ENCODE peak calls at places on chromosomes 11 and 22, in six cellular contexts. U is astrocyte of the spinal cord, K is type B pancreatic cell, R is Ammon's horn, G is Daoy, Z is GM03348. N is an unnamed sample.

GRCh38 chr11:122101625-122102291 is 14.3 kb downstream of the BLID start:
- DNase-seq in U (peak), K (peak), R (peak), G (peak), Z (peak), N (peak)

GRCh38 chr11:57216463-57216862 is 20.6 kb downstream of the APLNR start:
- DNase-seq in U (no peak), K (no peak), R (no peak), G (no peak), Z (no peak), N (peak)

GRCh38 chr11:120911943-120912342 is 112.0 kb upstream of the TBCEL start:
- DNase-seq in U (no peak), K (no peak), R (no peak), G (no peak), Z (no peak), N (no peak)

GRCh38 chr11:59944761-59945160 is 6.5 kb downstream of the OOSP1 start:
- DNase-seq in U (no peak), K (no peak), R (peak), G (no peak), Z (no peak), N (no peak)

GRCh38 chr11:5200582-5200981 is at the start of gene OR51V1:
- DNase-seq in U (no peak), K (no peak), R (no peak), G (no peak), Z (no peak), N (no peak)

GRCh38 chr22:44369241-44369652 is 56.5 kb upstream of the SHISAL1 start:
- DNase-seq in U (no peak), K (no peak), R (no peak), G (no peak), Z (no peak), N (no peak)

GRCh38 chr11:117187428-117187798 is 8.9 kb downstream of the SIDT2 start:
- DNase-seq in U (no peak), K (peak), R (no peak), G (no peak), Z (no peak), N (no peak)

GRCh38 chr22:37162221-37163095 is 12.7 kb upstream of the IL2RB start:
- DNase-seq in U (peak), K (no peak), R (no peak), G (no peak), Z (no peak), N (no peak)

GRCh38 chr22:23781065-23781464 is 5.7 kb upstream of the SMARCB1 start:
- DNase-seq in U (no peak), K (no peak), R (peak), G (no peak), Z (no peak), N (no peak)

GRCh38 chr11:65524747-65525658 is at the start of gene SCYL1:
- DNase-seq in U (peak), K (peak), R (peak), G (peak), Z (peak), N (peak)

GRCh38 chr11:66676931-66677598 is 622 bp downstream of the RBM4B start:
- DNase-seq in U (no peak), K (no peak), R (no peak), G (no peak), Z (no peak), N (peak)

GRCh38 chr11:2882681-2883110 is 2.9 kb downstream of the CDKN1C start:
- DNase-seq in U (no peak), K (no peak), R (no peak), G (no peak), Z (no peak), N (no peak)

GRCh38 chr11:15965562-15966250 is 390.6 kb downstream of the SOX6 start:
- DNase-seq in U (no peak), K (no peak), R (no peak), G (no peak), Z (no peak), N (no peak)

GRCh38 chr22:46122511-46122971 is 27.8 kb upstream of the PPARA start:
- DNase-seq in U (no peak), K (no peak), R (peak), G (peak), Z (peak), N (peak)

GRCh38 chr22:28017558-28017820 is 98.4 kb upstream of the PITPNB start:
- DNase-seq in U (no peak), K (no peak), R (no peak), G (no peak), Z (no peak), N (no peak)

GRCh38 chr11:134098566-134099184 is 29.8 kb downstream of the JAM3 start:
- DNase-seq in U (no peak), K (no peak), R (no peak), G (no peak), Z (no peak), N (no peak)

GRCh38 chr11:66476841-66477251 is 3.4 kb upstream of the DPP3 start:
- DNase-seq in U (no peak), K (no peak), R (no peak), G (no peak), Z (no peak), N (no peak)

GRCh38 chr11:12859872-12860657 is 149.1 kb upstream of the RASSF10 start:
- DNase-seq in U (no peak), K (no peak), R (no peak), G (no peak), Z (no peak), N (no peak)

GRCh38 chr11:846496-847098 is 3.9 kb downstream of the TSPAN4 start:
- DNase-seq in U (no peak), K (no peak), R (no peak), G (no peak), Z (no peak), N (no peak)

GRCh38 chr11:34650528-34650927 is 29.6 kb downstream of the EHF start:
- DNase-seq in U (peak), K (no peak), R (no peak), G (peak), Z (no peak), N (peak)

GRCh38 chr11:44607987-44608386 is 42.5 kb downstream of the CD82 start:
- DNase-seq in U (peak), K (no peak), R (no peak), G (peak), Z (no peak), N (peak)

GRCh38 chr11:102794382-102794781 is 3.6 kb downstream of the MMP1 start:
- DNase-seq in U (peak), K (no peak), R (no peak), G (peak), Z (peak), N (peak)

GRCh38 chr11:12598330-12599256 is 75.6 kb upstream of the TEAD1 start:
- DNase-seq in U (peak), K (no peak), R (no peak), G (peak), Z (peak), N (peak)

GRCh38 chr11:69893631-69894030 is 74.4 kb upstream of the FGF3 start:
- DNase-seq in U (no peak), K (no peak), R (no peak), G (no peak), Z (no peak), N (no peak)

GRCh38 chr22:48223488-48224190 is 1461.2 kb downstream of the TBC1D22A start:
- DNase-seq in U (no peak), K (peak), R (peak), G (no peak), Z (no peak), N (no peak)

GRCh38 chr11:36148701-36149100 is 140.5 kb downstream of the COMMD9 start:
- DNase-seq in U (no peak), K (no peak), R (no peak), G (no peak), Z (no peak), N (no peak)

GRCh38 chr11:71305451-71306125 is 53.2 kb upstream of the SHANK2 start:
- DNase-seq in U (no peak), K (peak), R (no peak), G (peak), Z (peak), N (no peak)

GRCh38 chr22:49514656-49515055 is 313.0 kb downstream of the BRD1 start:
- DNase-seq in U (no peak), K (no peak), R (peak), G (no peak), Z (no peak), N (no peak)